ENCODE peak calls at places on chromosomes 7 and 10, in nine cellular contexts. One of them, this sample, is unnamed.

GRCh38 chr7:139571651-139572050 is 48.2 kb downstream of the CLEC2L start:
- DNase-seq in lung: no peak
- DNase-seq in adrenal gland: no peak
- DNase-seq in stimulated activated CD8-positive, alpha-beta memory T cell treated with anti-CD3 and anti-CD28 coated beads, Interleukin-15, amount 100 ng/mL, for 24 hours: no peak
- DNase-seq in HCEC 1CT: no peak
- DNase-seq in GM12891: no peak
- DNase-seq in activated T-helper 2 cell treated with anti-CD3 and anti-CD28 coated beads, Interferon-gamma antibody, Interleukin-2, Interleukin-4, amounts not matched to agents 10 μg/mL and 5 μg/mL and 100 μg/mL, durations not matched to agents 14 hours and 24 hours and 36 hours: no peak
- DNase-seq in fibroblast of pulmonary artery: no peak
- DNase-seq in endothelial cell: no peak
- DNase-seq in this sample: no peak

GRCh38 chr7:157755741-157756140 is 418.9 kb downstream of the DNAJB6 start:
- DNase-seq in HCEC 1CT: no peak
- DNase-seq in endothelial cell: no peak
- DNase-seq in stimulated activated CD8-positive, alpha-beta memory T cell treated with anti-CD3 and anti-CD28 coated beads, Interleukin-15, amount 100 ng/mL, for 24 hours: no peak
- DNase-seq in lung: no peak
- DNase-seq in adrenal gland: no peak
- DNase-seq in activated T-helper 2 cell treated with anti-CD3 and anti-CD28 coated beads, Interferon-gamma antibody, Interleukin-2, Interleukin-4, amounts not matched to agents 10 μg/mL and 5 μg/mL and 100 μg/mL, durations not matched to agents 14 hours and 24 hours and 36 hours: no peak
- DNase-seq in GM12891: no peak
- DNase-seq in fibroblast of pulmonary artery: no peak
- DNase-seq in this sample: no peak

GRCh38 chr7:129864042-129864441 is 88.7 kb downstream of the UBE2H start:
- DNase-seq in adrenal gland: no peak
- DNase-seq in GM12891: no peak
- DNase-seq in fibroblast of pulmonary artery: peak
- DNase-seq in lung: no peak
- DNase-seq in endothelial cell: no peak
- DNase-seq in stimulated activated CD8-positive, alpha-beta memory T cell treated with anti-CD3 and anti-CD28 coated beads, Interleukin-15, amount 100 ng/mL, for 24 hours: no peak
- DNase-seq in activated T-helper 2 cell treated with anti-CD3 and anti-CD28 coated beads, Interferon-gamma antibody, Interleukin-2, Interleukin-4, amounts not matched to agents 10 μg/mL and 5 μg/mL and 100 μg/mL, durations not matched to agents 14 hours and 24 hours and 36 hours: no peak
- DNase-seq in HCEC 1CT: no peak
- DNase-seq in this sample: no peak

GRCh38 chr7:135403302-135403701 is 106.6 kb downstream of the CNOT4 start:
- DNase-seq in activated T-helper 2 cell treated with anti-CD3 and anti-CD28 coated beads, Interferon-gamma antibody, Interleukin-2, Interleukin-4, amounts not matched to agents 10 μg/mL and 5 μg/mL and 100 μg/mL, durations not matched to agents 14 hours and 24 hours and 36 hours: no peak
- DNase-seq in HCEC 1CT: no peak
- DNase-seq in fibroblast of pulmonary artery: no peak
- DNase-seq in adrenal gland: no peak
- DNase-seq in stimulated activated CD8-positive, alpha-beta memory T cell treated with anti-CD3 and anti-CD28 coated beads, Interleukin-15, amount 100 ng/mL, for 24 hours: no peak
- DNase-seq in GM12891: no peak
- DNase-seq in lung: no peak
- DNase-seq in endothelial cell: no peak
- DNase-seq in this sample: no peak

GRCh38 chr10:50260791-50261281 is 9.5 kb upstream of the ASAH2 start:
- DNase-seq in GM12891: peak
- DNase-seq in fibroblast of pulmonary artery: no peak
- DNase-seq in lung: no peak
- DNase-seq in activated T-helper 2 cell treated with anti-CD3 and anti-CD28 coated beads, Interferon-gamma antibody, Interleukin-2, Interleukin-4, amounts not matched to agents 10 μg/mL and 5 μg/mL and 100 μg/mL, durations not matched to agents 14 hours and 24 hours and 36 hours: peak
- DNase-seq in stimulated activated CD8-positive, alpha-beta memory T cell treated with anti-CD3 and anti-CD28 coated beads, Interleukin-15, amount 100 ng/mL, for 24 hours: no peak
- DNase-seq in adrenal gland: no peak
- DNase-seq in HCEC 1CT: no peak
- DNase-seq in endothelial cell: no peak
- DNase-seq in this sample: no peak

GRCh38 chr7:20474244-20474643 is 141.2 kb upstream of the ABCB5 start:
- DNase-seq in activated T-helper 2 cell treated with anti-CD3 and anti-CD28 coated beads, Interferon-gamma antibody, Interleukin-2, Interleukin-4, amounts not matched to agents 10 μg/mL and 5 μg/mL and 100 μg/mL, durations not matched to agents 14 hours and 24 hours and 36 hours: no peak
- DNase-seq in endothelial cell: no peak
- DNase-seq in adrenal gland: no peak
- DNase-seq in lung: no peak
- DNase-seq in HCEC 1CT: peak
- DNase-seq in fibroblast of pulmonary artery: no peak
- DNase-seq in GM12891: no peak
- DNase-seq in stimulated activated CD8-positive, alpha-beta memory T cell treated with anti-CD3 and anti-CD28 coated beads, Interleukin-15, amount 100 ng/mL, for 24 hours: no peak
- DNase-seq in this sample: no peak

GRCh38 chr10:24462889-24463552 is 254.1 kb downstream of the KIAA1217 start:
- DNase-seq in fibroblast of pulmonary artery: no peak
- DNase-seq in adrenal gland: no peak
- DNase-seq in GM12891: no peak
- DNase-seq in stimulated activated CD8-positive, alpha-beta memory T cell treated with anti-CD3 and anti-CD28 coated beads, Interleukin-15, amount 100 ng/mL, for 24 hours: no peak
- DNase-seq in endothelial cell: no peak
- DNase-seq in activated T-helper 2 cell treated with anti-CD3 and anti-CD28 coated beads, Interferon-gamma antibody, Interleukin-2, Interleukin-4, amounts not matched to agents 10 μg/mL and 5 μg/mL and 100 μg/mL, durations not matched to agents 14 hours and 24 hours and 36 hours: no peak
- DNase-seq in HCEC 1CT: no peak
- DNase-seq in lung: no peak
- DNase-seq in this sample: peak

GRCh38 chr7:66505531-66506451 is 122.9 kb upstream of the KCTD7 start:
- DNase-seq in GM12891: no peak
- DNase-seq in lung: no peak
- DNase-seq in activated T-helper 2 cell treated with anti-CD3 and anti-CD28 coated beads, Interferon-gamma antibody, Interleukin-2, Interleukin-4, amounts not matched to agents 10 μg/mL and 5 μg/mL and 100 μg/mL, durations not matched to agents 14 hours and 24 hours and 36 hours: peak
- DNase-seq in stimulated activated CD8-positive, alpha-beta memory T cell treated with anti-CD3 and anti-CD28 coated beads, Interleukin-15, amount 100 ng/mL, for 24 hours: no peak
- DNase-seq in endothelial cell: no peak
- DNase-seq in adrenal gland: no peak
- DNase-seq in HCEC 1CT: no peak
- DNase-seq in fibroblast of pulmonary artery: no peak
- DNase-seq in this sample: no peak

GRCh38 chr10:101080933-101081546 is 19.3 kb downstream of the KAZALD1 start:
- DNase-seq in endothelial cell: peak
- DNase-seq in lung: no peak
- DNase-seq in stimulated activated CD8-positive, alpha-beta memory T cell treated with anti-CD3 and anti-CD28 coated beads, Interleukin-15, amount 100 ng/mL, for 24 hours: no peak
- DNase-seq in activated T-helper 2 cell treated with anti-CD3 and anti-CD28 coated beads, Interferon-gamma antibody, Interleukin-2, Interleukin-4, amounts not matched to agents 10 μg/mL and 5 μg/mL and 100 μg/mL, durations not matched to agents 14 hours and 24 hours and 36 hours: no peak
- DNase-seq in HCEC 1CT: peak
- DNase-seq in GM12891: no peak
- DNase-seq in fibroblast of pulmonary artery: peak
- DNase-seq in adrenal gland: no peak
- DNase-seq in this sample: peak

GRCh38 chr7:121530251-121531174 is 134.4 kb upstream of the FAM3C start:
- DNase-seq in HCEC 1CT: peak
- DNase-seq in stimulated activated CD8-positive, alpha-beta memory T cell treated with anti-CD3 and anti-CD28 coated beads, Interleukin-15, amount 100 ng/mL, for 24 hours: peak
- DNase-seq in endothelial cell: no peak
- DNase-seq in GM12891: peak
- DNase-seq in fibroblast of pulmonary artery: peak
- DNase-seq in adrenal gland: no peak
- DNase-seq in lung: no peak
- DNase-seq in activated T-helper 2 cell treated with anti-CD3 and anti-CD28 coated beads, Interferon-gamma antibody, Interleukin-2, Interleukin-4, amounts not matched to agents 10 μg/mL and 5 μg/mL and 100 μg/mL, durations not matched to agents 14 hours and 24 hours and 36 hours: peak
- DNase-seq in this sample: peak

GRCh38 chr10:71795248-71795647 is 21.9 kb upstream of the VSIR start:
- DNase-seq in fibroblast of pulmonary artery: peak
- DNase-seq in GM12891: no peak
- DNase-seq in stimulated activated CD8-positive, alpha-beta memory T cell treated with anti-CD3 and anti-CD28 coated beads, Interleukin-15, amount 100 ng/mL, for 24 hours: no peak
- DNase-seq in endothelial cell: peak
- DNase-seq in lung: no peak
- DNase-seq in adrenal gland: no peak
- DNase-seq in activated T-helper 2 cell treated with anti-CD3 and anti-CD28 coated beads, Interferon-gamma antibody, Interleukin-2, Interleukin-4, amounts not matched to agents 10 μg/mL and 5 μg/mL and 100 μg/mL, durations not matched to agents 14 hours and 24 hours and 36 hours: no peak
- DNase-seq in HCEC 1CT: no peak
- DNase-seq in this sample: peak

GRCh38 chr10:29658984-29659769 is 24.4 kb upstream of the SVIL start:
- DNase-seq in adrenal gland: peak
- DNase-seq in activated T-helper 2 cell treated with anti-CD3 and anti-CD28 coated beads, Interferon-gamma antibody, Interleukin-2, Interleukin-4, amounts not matched to agents 10 μg/mL and 5 μg/mL and 100 μg/mL, durations not matched to agents 14 hours and 24 hours and 36 hours: peak
- DNase-seq in GM12891: peak
- DNase-seq in fibroblast of pulmonary artery: peak
- DNase-seq in endothelial cell: peak
- DNase-seq in lung: peak
- DNase-seq in HCEC 1CT: peak
- DNase-seq in stimulated activated CD8-positive, alpha-beta memory T cell treated with anti-CD3 and anti-CD28 coated beads, Interleukin-15, amount 100 ng/mL, for 24 hours: no peak
- DNase-seq in this sample: peak

GRCh38 chr7:131624536-131624935 is 68.1 kb upstream of the PODXL start:
- DNase-seq in lung: no peak
- DNase-seq in fibroblast of pulmonary artery: no peak
- DNase-seq in GM12891: no peak
- DNase-seq in activated T-helper 2 cell treated with anti-CD3 and anti-CD28 coated beads, Interferon-gamma antibody, Interleukin-2, Interleukin-4, amounts not matched to agents 10 μg/mL and 5 μg/mL and 100 μg/mL, durations not matched to agents 14 hours and 24 hours and 36 hours: no peak
- DNase-seq in adrenal gland: no peak
- DNase-seq in endothelial cell: no peak
- DNase-seq in stimulated activated CD8-positive, alpha-beta memory T cell treated with anti-CD3 and anti-CD28 coated beads, Interleukin-15, amount 100 ng/mL, for 24 hours: no peak
- DNase-seq in HCEC 1CT: no peak
- DNase-seq in this sample: no peak

GRCh38 chr10:100612601-100613595 is 77.2 kb downstream of the HIF1AN start:
- DNase-seq in fibroblast of pulmonary artery: no peak
- DNase-seq in lung: no peak
- DNase-seq in GM12891: no peak
- DNase-seq in activated T-helper 2 cell treated with anti-CD3 and anti-CD28 coated beads, Interferon-gamma antibody, Interleukin-2, Interleukin-4, amounts not matched to agents 10 μg/mL and 5 μg/mL and 100 μg/mL, durations not matched to agents 14 hours and 24 hours and 36 hours: no peak
- DNase-seq in stimulated activated CD8-positive, alpha-beta memory T cell treated with anti-CD3 and anti-CD28 coated beads, Interleukin-15, amount 100 ng/mL, for 24 hours: no peak
- DNase-seq in endothelial cell: no peak
- DNase-seq in adrenal gland: peak
- DNase-seq in HCEC 1CT: no peak
- DNase-seq in this sample: no peak

GRCh38 chr7:33044986-33045385 is 17.6 kb downstream of the NT5C3A start:
- DNase-seq in GM12891: no peak
- DNase-seq in adrenal gland: no peak
- DNase-seq in lung: no peak
- DNase-seq in fibroblast of pulmonary artery: no peak
- DNase-seq in endothelial cell: no peak
- DNase-seq in activated T-helper 2 cell treated with anti-CD3 and anti-CD28 coated beads, Interferon-gamma antibody, Interleukin-2, Interleukin-4, amounts not matched to agents 10 μg/mL and 5 μg/mL and 100 μg/mL, durations not matched to agents 14 hours and 24 hours and 36 hours: no peak
- DNase-seq in stimulated activated CD8-positive, alpha-beta memory T cell treated with anti-CD3 and anti-CD28 coated beads, Interleukin-15, amount 100 ng/mL, for 24 hours: no peak
- DNase-seq in HCEC 1CT: peak
- DNase-seq in this sample: no peak

GRCh38 chr10:21238044-21238443 is 287.4 kb downstream of the SKIDA1 start:
- DNase-seq in endothelial cell: no peak
- DNase-seq in fibroblast of pulmonary artery: no peak
- DNase-seq in lung: no peak
- DNase-seq in HCEC 1CT: no peak
- DNase-seq in stimulated activated CD8-positive, alpha-beta memory T cell treated with anti-CD3 and anti-CD28 coated beads, Interleukin-15, amount 100 ng/mL, for 24 hours: no peak
- DNase-seq in activated T-helper 2 cell treated with anti-CD3 and anti-CD28 coated beads, Interferon-gamma antibody, Interleukin-2, Interleukin-4, amounts not matched to agents 10 μg/mL and 5 μg/mL and 100 μg/mL, durations not matched to agents 14 hours and 24 hours and 36 hours: no peak
- DNase-seq in adrenal gland: no peak
- DNase-seq in GM12891: no peak
- DNase-seq in this sample: no peak

GRCh38 chr10:132023092-132023811 is 41.5 kb upstream of the BNIP3 start:
- DNase-seq in GM12891: peak
- DNase-seq in lung: peak
- DNase-seq in HCEC 1CT: peak
- DNase-seq in endothelial cell: peak
- DNase-seq in stimulated activated CD8-positive, alpha-beta memory T cell treated with anti-CD3 and anti-CD28 coated beads, Interleukin-15, amount 100 ng/mL, for 24 hours: peak
- DNase-seq in activated T-helper 2 cell treated with anti-CD3 and anti-CD28 coated beads, Interferon-gamma antibody, Interleukin-2, Interleukin-4, amounts not matched to agents 10 μg/mL and 5 μg/mL and 100 μg/mL, durations not matched to agents 14 hours and 24 hours and 36 hours: peak
- DNase-seq in adrenal gland: peak
- DNase-seq in fibroblast of pulmonary artery: peak
- DNase-seq in this sample: no peak

GRCh38 chr7:148867571-148868377 is 16.3 kb downstream of the EZH2 start:
- DNase-seq in fibroblast of pulmonary artery: no peak
- DNase-seq in adrenal gland: no peak
- DNase-seq in GM12891: no peak
- DNase-seq in HCEC 1CT: no peak
- DNase-seq in stimulated activated CD8-positive, alpha-beta memory T cell treated with anti-CD3 and anti-CD28 coated beads, Interleukin-15, amount 100 ng/mL, for 24 hours: no peak
- DNase-seq in lung: no peak
- DNase-seq in endothelial cell: no peak
- DNase-seq in activated T-helper 2 cell treated with anti-CD3 and anti-CD28 coated beads, Interferon-gamma antibody, Interleukin-2, Interleukin-4, amounts not matched to agents 10 μg/mL and 5 μg/mL and 100 μg/mL, durations not matched to agents 14 hours and 24 hours and 36 hours: no peak
- DNase-seq in this sample: no peak

This sample was measured in RKO.